ENCODE peak calls at places on chromosomes 13 and 19, in four cellular contexts. One of them, this sample, is unnamed.

GRCh38 chr19:38559428-38560401 is 58.0 kb downstream of the MAP4K1 start:
- DNase-seq in effector memory CD4-positive, alpha-beta T cell: peak; percentile 13
- DNase-seq in endothelial cell of umbilical vein: no peak
- DNase-seq in heart left ventricle: no peak
- DNase-seq in this sample: no peak

GRCh38 chr19:1315470-1316166 is 29.9 kb downstream of the EFNA2 start:
- DNase-seq in endothelial cell of umbilical vein: peak; percentile 31
- DNase-seq in heart left ventricle: peak; percentile 67
- DNase-seq in effector memory CD4-positive, alpha-beta T cell: no peak
- DNase-seq in this sample: no peak

GRCh38 chr19:2867025-2867991 is at the start of gene ZNF556:
- DNase-seq in effector memory CD4-positive, alpha-beta T cell: no peak
- DNase-seq in endothelial cell of umbilical vein: no peak
- DNase-seq in heart left ventricle: no peak
- DNase-seq in this sample: no peak

GRCh38 chr13:21541271-21541670 is 62.7 kb downstream of the MICU2 start:
- DNase-seq in effector memory CD4-positive, alpha-beta T cell: no peak
- DNase-seq in endothelial cell of umbilical vein: no peak
- DNase-seq in heart left ventricle: no peak
- DNase-seq in this sample: no peak

GRCh38 chr13:44244288-44244687 is 129.3 kb upstream of the SERP2 start:
- DNase-seq in heart left ventricle: no peak
- DNase-seq in effector memory CD4-positive, alpha-beta T cell: no peak
- DNase-seq in endothelial cell of umbilical vein: no peak
- DNase-seq in this sample: no peak

GRCh38 chr13:30376426-30377311 is 45.6 kb upstream of the UBE2L5 start:
- DNase-seq in effector memory CD4-positive, alpha-beta T cell: peak; percentile 55
- DNase-seq in heart left ventricle: no peak
- DNase-seq in endothelial cell of umbilical vein: no peak
- DNase-seq in this sample: peak; percentile 16

GRCh38 chr19:50450369-50451222 is 17.9 kb downstream of the MYBPC2 start:
- DNase-seq in endothelial cell of umbilical vein: no peak
- DNase-seq in effector memory CD4-positive, alpha-beta T cell: no peak
- DNase-seq in heart left ventricle: no peak
- DNase-seq in this sample: no peak

GRCh38 chr19:23403024-23403423 is 7.8 kb upstream of the ZNF91 start:
- DNase-seq in heart left ventricle: no peak
- DNase-seq in effector memory CD4-positive, alpha-beta T cell: no peak
- DNase-seq in endothelial cell of umbilical vein: no peak
- DNase-seq in this sample: no peak

GRCh38 chr19:2042485-2043268 is 8.4 kb downstream of the MKNK2 start:
- DNase-seq in endothelial cell of umbilical vein: no peak
- DNase-seq in heart left ventricle: peak; percentile 53
- DNase-seq in effector memory CD4-positive, alpha-beta T cell: no peak
- DNase-seq in this sample: no peak

GRCh38 chr13:82477436-82477835 is 1404.8 kb downstream of the SLITRK1 start:
- DNase-seq in effector memory CD4-positive, alpha-beta T cell: no peak
- DNase-seq in heart left ventricle: no peak
- DNase-seq in endothelial cell of umbilical vein: no peak
- DNase-seq in this sample: no peak

GRCh38 chr19:51777570-51778460 is 16.8 kb downstream of the FPR2 start:
- DNase-seq in effector memory CD4-positive, alpha-beta T cell: no peak
- DNase-seq in endothelial cell of umbilical vein: peak; percentile 52
- DNase-seq in heart left ventricle: peak; percentile 74
- DNase-seq in this sample: no peak

GRCh38 chr19:45496349-45496953 is 396 bp downstream of the RTN2 start:
- DNase-seq in heart left ventricle: peak; percentile 63
- DNase-seq in effector memory CD4-positive, alpha-beta T cell: no peak
- DNase-seq in endothelial cell of umbilical vein: peak; percentile 29
- DNase-seq in this sample: no peak

GRCh38 chr19:7618366-7618765 is 11.0 kb downstream of the XAB2 start:
- DNase-seq in endothelial cell of umbilical vein: no peak
- DNase-seq in heart left ventricle: no peak
- DNase-seq in effector memory CD4-positive, alpha-beta T cell: no peak
- DNase-seq in this sample: no peak

GRCh38 chr13:113972451-113973217 is 1.2 kb downstream of the C13orf46 start:
- DNase-seq in effector memory CD4-positive, alpha-beta T cell: no peak
- DNase-seq in heart left ventricle: peak; percentile 16
- DNase-seq in endothelial cell of umbilical vein: no peak
- DNase-seq in this sample: no peak

GRCh38 chr13:67204731-67205130 is 25.4 kb downstream of the PCDH9 start:
- DNase-seq in effector memory CD4-positive, alpha-beta T cell: no peak
- DNase-seq in endothelial cell of umbilical vein: no peak
- DNase-seq in heart left ventricle: no peak
- DNase-seq in this sample: no peak

GRCh38 chr13:47004552-47004951 is 107.7 kb upstream of the HTR2A start:
- DNase-seq in effector memory CD4-positive, alpha-beta T cell: no peak
- DNase-seq in heart left ventricle: no peak
- DNase-seq in endothelial cell of umbilical vein: no peak
- DNase-seq in this sample: no peak

GRCh38 chr19:14368011-14368513 is 13.2 kb upstream of the ADGRE5 start:
- DNase-seq in heart left ventricle: no peak
- DNase-seq in endothelial cell of umbilical vein: no peak
- DNase-seq in effector memory CD4-positive, alpha-beta T cell: no peak
- DNase-seq in this sample: no peak

GRCh38 chr13:48761256-48761655 is 107.5 kb downstream of the CYSLTR2 start:
- DNase-seq in effector memory CD4-positive, alpha-beta T cell: no peak
- DNase-seq in heart left ventricle: no peak
- DNase-seq in endothelial cell of umbilical vein: no peak
- DNase-seq in this sample: no peak

GRCh38 chr13:33281951-33282595 is 3.5 kb downstream of the STARD13 start:
- DNase-seq in heart left ventricle: no peak
- DNase-seq in endothelial cell of umbilical vein: peak; percentile 69
- DNase-seq in effector memory CD4-positive, alpha-beta T cell: no peak
- DNase-seq in this sample: no peak

GRCh38 chr13:46684287-46685001 is 112.5 kb downstream of the ESD start:
- DNase-seq in heart left ventricle: no peak
- DNase-seq in effector memory CD4-positive, alpha-beta T cell: no peak
- DNase-seq in endothelial cell of umbilical vein: peak; percentile 28
- DNase-seq in this sample: no peak

GRCh38 chr13:96821971-96822370 is 172.3 kb downstream of the OXGR1 start:
- DNase-seq in heart left ventricle: no peak
- DNase-seq in effector memory CD4-positive, alpha-beta T cell: no peak
- DNase-seq in endothelial cell of umbilical vein: no peak
- DNase-seq in this sample: no peak

GRCh38 chr13:33090755-33091454 is 74.7 kb downstream of the KL start:
- DNase-seq in effector memory CD4-positive, alpha-beta T cell: no peak
- DNase-seq in endothelial cell of umbilical vein: peak; percentile 83
- DNase-seq in heart left ventricle: no peak
- DNase-seq in this sample: no peak

DNA sequence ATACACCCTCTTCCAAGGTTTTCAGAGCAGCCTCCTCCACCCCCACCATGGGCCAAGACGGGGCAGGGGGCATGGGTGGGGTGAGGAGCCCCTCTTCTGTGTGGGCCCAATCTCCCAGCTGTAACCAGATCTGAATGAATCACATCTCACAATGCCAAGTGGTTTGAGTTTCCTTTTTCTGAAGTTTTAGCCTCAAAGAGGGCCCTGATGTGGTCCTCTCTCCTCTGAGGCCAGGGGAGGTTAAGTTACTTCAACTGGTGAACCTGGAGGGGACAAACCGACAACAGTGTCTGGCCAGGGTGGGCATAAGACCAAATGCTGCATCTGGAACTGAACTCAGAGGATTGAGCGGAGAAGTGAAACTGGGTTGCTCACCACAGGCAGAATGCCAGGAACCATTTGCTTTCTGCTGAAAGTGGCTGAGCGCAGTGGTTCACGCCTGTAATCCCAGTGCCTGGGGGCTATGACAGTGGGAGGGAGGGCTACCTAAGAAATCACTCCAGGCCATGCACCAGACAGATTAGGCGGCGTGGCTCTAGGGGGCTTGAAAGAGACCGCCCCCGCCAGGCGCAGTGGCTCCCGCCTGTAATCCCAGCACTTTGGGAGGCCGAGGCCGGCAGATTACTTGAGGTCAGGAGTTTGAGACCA is 15.4 kb upstream of the IRGC start:
- DNase-seq in heart left ventricle: peak; percentile 69
- DNase-seq in endothelial cell of umbilical vein: peak; percentile 69
- DNase-seq in effector memory CD4-positive, alpha-beta T cell: no peak
- DNase-seq in this sample: no peak
- H3K4me3 ChIP-seq in heart left ventricle: peak overlapping the region; percentile 44
- H3K4me3 ChIP-seq in endothelial cell of umbilical vein: no peak overlapping the region
- H3K4me3 ChIP-seq in effector memory CD4-positive, alpha-beta T cell: peak overlapping the region; percentile 27
- H3K4me3 ChIP-seq in this sample: peak overlapping the region; percentile 0

GRCh38 chr13:101728021-101728420 is 275.5 kb downstream of the ITGBL1 start:
- DNase-seq in heart left ventricle: no peak
- DNase-seq in endothelial cell of umbilical vein: no peak
- DNase-seq in effector memory CD4-positive, alpha-beta T cell: no peak
- DNase-seq in this sample: no peak

GRCh38 chr13:101728615-101729014 is 276.1 kb downstream of the ITGBL1 start:
- DNase-seq in endothelial cell of umbilical vein: no peak
- DNase-seq in effector memory CD4-positive, alpha-beta T cell: no peak
- DNase-seq in heart left ventricle: no peak
- DNase-seq in this sample: no peak

GRCh38 chr13:101726681-101727080 is 274.2 kb downstream of the ITGBL1 start:
- DNase-seq in effector memory CD4-positive, alpha-beta T cell: no peak
- DNase-seq in endothelial cell of umbilical vein: no peak
- DNase-seq in heart left ventricle: no peak
- DNase-seq in this sample: no peak

GRCh38 chr13:101727118-101727517 is 274.6 kb downstream of the ITGBL1 start:
- DNase-seq in effector memory CD4-positive, alpha-beta T cell: no peak
- DNase-seq in endothelial cell of umbilical vein: no peak
- DNase-seq in heart left ventricle: no peak
- DNase-seq in this sample: no peak

GRCh38 chr13:101730420-101731000 is 278.0 kb downstream of the ITGBL1 start:
- DNase-seq in endothelial cell of umbilical vein: no peak
- DNase-seq in effector memory CD4-positive, alpha-beta T cell: no peak
- DNase-seq in heart left ventricle: no peak
- DNase-seq in this sample: no peak
- H3K4me3 ChIP-seq in endothelial cell of umbilical vein: no peak overlapping the region
- H3K4me3 ChIP-seq in effector memory CD4-positive, alpha-beta T cell: no peak overlapping the region
- H3K4me3 ChIP-seq in heart left ventricle: no peak overlapping the region
- H3K4me3 ChIP-seq in this sample: no peak overlapping the region

GRCh38 chr13:27170221-27170520 is 1.4 kb downstream of the USP12 start:
- DNase-seq in endothelial cell of umbilical vein: no peak
- DNase-seq in effector memory CD4-positive, alpha-beta T cell: no peak
- DNase-seq in heart left ventricle: no peak
- DNase-seq in this sample: no peak

GRCh38 chr13:27170521-27171243 is 929 bp downstream of the USP12 start:
- DNase-seq in heart left ventricle: peak; percentile 50
- DNase-seq in endothelial cell of umbilical vein: peak; percentile 68
- DNase-seq in effector memory CD4-positive, alpha-beta T cell: no peak
- DNase-seq in this sample: no peak

GRCh38 chr13:27171244-27171829 is at the start of gene USP12:
- DNase-seq in endothelial cell of umbilical vein: peak; percentile 39
- DNase-seq in effector memory CD4-positive, alpha-beta T cell: no peak
- DNase-seq in heart left ventricle: peak; percentile 42
- DNase-seq in this sample: no peak

GRCh38 chr13:27168870-27169525 is 2.6 kb downstream of the USP12 start:
- DNase-seq in effector memory CD4-positive, alpha-beta T cell: no peak
- DNase-seq in heart left ventricle: no peak
- DNase-seq in endothelial cell of umbilical vein: peak; percentile 24
- DNase-seq in this sample: no peak

GRCh38 chr13:27168086-27168485 is 3.5 kb downstream of the USP12 start:
- DNase-seq in heart left ventricle: no peak
- DNase-seq in effector memory CD4-positive, alpha-beta T cell: no peak
- DNase-seq in endothelial cell of umbilical vein: peak; percentile 49
- DNase-seq in this sample: no peak
- H3K4me3 ChIP-seq in heart left ventricle: no peak overlapping the region
- H3K4me3 ChIP-seq in effector memory CD4-positive, alpha-beta T cell: no peak overlapping the region
- H3K4me3 ChIP-seq in endothelial cell of umbilical vein: no peak overlapping the region
- H3K4me3 ChIP-seq in this sample: peak overlapping the region; percentile 21

GRCh38 chr19:17718467-17718987 is 753 bp upstream of the MAP1S start:
- DNase-seq in heart left ventricle: no peak
- DNase-seq in effector memory CD4-positive, alpha-beta T cell: no peak
- DNase-seq in endothelial cell of umbilical vein: no peak
- DNase-seq in this sample: no peak
- H3K4me3 ChIP-seq in heart left ventricle: no peak overlapping the region
- H3K4me3 ChIP-seq in effector memory CD4-positive, alpha-beta T cell: no peak overlapping the region
- H3K4me3 ChIP-seq in endothelial cell of umbilical vein: no peak overlapping the region
- H3K4me3 ChIP-seq in this sample: no peak overlapping the region

GRCh38 chr19:52922841-52923781 is at the start of gene ZNF888:
- DNase-seq in heart left ventricle: peak; percentile 90
- DNase-seq in endothelial cell of umbilical vein: peak; percentile 86
- DNase-seq in effector memory CD4-positive, alpha-beta T cell: peak; percentile 87
- DNase-seq in this sample: peak; percentile 51

DNA sequence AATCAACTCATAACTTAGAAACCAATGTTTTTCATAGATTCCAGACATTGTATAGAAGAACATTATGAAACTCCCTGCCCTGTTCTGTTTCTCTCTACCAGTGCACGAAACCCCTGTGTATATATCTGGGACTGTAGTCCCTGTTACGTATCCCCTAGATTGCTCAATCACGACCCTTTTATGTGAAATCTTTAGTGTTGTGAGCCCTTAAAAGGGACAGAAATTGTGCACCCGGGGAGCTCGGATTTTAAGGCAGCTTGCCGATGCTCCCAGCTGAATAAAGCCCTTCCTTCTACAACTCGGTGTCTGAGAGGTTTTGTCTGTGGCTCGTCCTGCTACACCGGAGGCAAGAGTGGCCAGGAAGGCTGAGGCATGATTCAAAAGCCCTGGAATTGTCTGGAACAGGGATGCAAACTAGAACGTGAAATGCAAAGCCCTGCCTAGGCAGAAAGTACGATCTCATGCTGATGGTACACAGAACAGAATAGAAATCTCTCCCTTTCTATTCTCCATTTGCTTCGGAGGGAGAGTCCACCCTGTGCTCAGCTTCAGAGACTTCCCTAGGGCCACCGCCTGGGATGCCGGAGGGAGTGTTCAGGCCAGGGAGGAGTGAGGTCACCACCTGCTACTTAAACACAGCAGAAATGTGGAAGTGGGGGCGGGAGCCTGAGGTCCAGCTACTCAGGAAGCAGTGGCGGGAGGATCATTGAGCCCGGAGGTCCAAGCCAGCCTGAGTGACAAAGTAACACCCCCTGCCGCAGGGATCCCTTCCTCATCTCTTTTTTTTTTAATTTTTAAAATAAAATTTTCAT is 760 bp upstream of the ZNF888 start:
- DNase-seq in effector memory CD4-positive, alpha-beta T cell: no peak
- DNase-seq in heart left ventricle: peak; percentile 72
- DNase-seq in endothelial cell of umbilical vein: peak; percentile 6
- DNase-seq in this sample: no peak
- H3K4me3 ChIP-seq in effector memory CD4-positive, alpha-beta T cell: peak overlapping the region; percentile 62
- H3K4me3 ChIP-seq in heart left ventricle: peak overlapping the region; percentile 90
- H3K4me3 ChIP-seq in endothelial cell of umbilical vein: peak overlapping the region; percentile 46
- H3K4me3 ChIP-seq in this sample: peak overlapping the region; percentile 86

DNA sequence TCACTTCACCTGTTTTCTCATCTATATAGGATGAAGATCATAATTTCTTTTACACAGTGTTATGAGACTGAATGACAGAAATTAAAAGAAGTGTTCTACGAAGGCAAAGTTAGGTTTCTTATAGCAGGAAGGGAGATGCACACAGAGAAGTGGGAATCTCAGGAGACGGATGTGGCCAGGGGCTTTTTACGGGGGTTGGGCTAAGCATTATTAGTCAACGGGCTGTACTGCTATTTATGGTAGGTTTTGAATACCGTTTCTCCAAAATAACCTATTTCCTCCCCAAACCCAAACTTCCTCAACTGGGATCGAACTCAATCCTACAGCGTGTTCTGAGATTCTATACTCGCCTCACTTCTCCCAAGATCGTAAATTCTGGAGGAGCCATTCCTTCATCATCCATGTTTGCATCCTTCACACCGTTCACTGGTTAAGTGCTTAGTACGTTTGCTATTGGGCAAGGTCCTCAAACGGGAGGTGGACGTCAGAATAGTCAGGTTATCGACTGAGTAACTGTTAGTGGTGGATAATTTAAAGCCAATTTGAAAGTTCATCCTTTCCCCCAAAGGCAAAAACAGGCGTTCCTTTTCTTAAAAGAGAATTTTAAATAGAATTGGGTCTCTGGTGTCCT is 1.2 kb upstream of the TRIM13 start:
- DNase-seq in heart left ventricle: no peak
- DNase-seq in endothelial cell of umbilical vein: peak; percentile 48
- DNase-seq in effector memory CD4-positive, alpha-beta T cell: no peak
- DNase-seq in this sample: no peak
- H3K4me3 ChIP-seq in heart left ventricle: peak overlapping the region; percentile 72
- H3K4me3 ChIP-seq in endothelial cell of umbilical vein: peak overlapping the region; percentile 70
- H3K4me3 ChIP-seq in effector memory CD4-positive, alpha-beta T cell: peak overlapping the region; percentile 74
- H3K4me3 ChIP-seq in this sample: peak overlapping the region; percentile 88

This sample was measured in esophagus squamous epithelium.